ENCODE peak calls at places on chromosome 20, in five cellular contexts. One of them, this sample, is unnamed.

GRCh38 chr20:11260611-11261010 is 586.8 kb upstream of the JAG1 start:
- DNase-seq in right cardiac atrium: no peak
- DNase-seq in NCI-H748 treated with DMSO at 0.1 percent for 48 hours: no peak
- DNase-seq in CD8-positive, alpha-beta T cell: no peak
- DNase-seq in tibial artery: no peak
- DNase-seq in this sample: no peak

GRCh38 chr20:15618912-15619311 is 954.3 kb downstream of the KIF16B start:
- DNase-seq in right cardiac atrium: no peak
- DNase-seq in NCI-H748 treated with DMSO at 0.1 percent for 48 hours: no peak
- DNase-seq in CD8-positive, alpha-beta T cell: no peak
- DNase-seq in tibial artery: no peak
- DNase-seq in this sample: no peak

GRCh38 chr20:60137657-60138245 is 179.5 kb downstream of the CDH26 start:
- DNase-seq in right cardiac atrium: no peak
- DNase-seq in NCI-H748 treated with DMSO at 0.1 percent for 48 hours: no peak
- DNase-seq in CD8-positive, alpha-beta T cell: peak
- DNase-seq in tibial artery: no peak
- DNase-seq in this sample: no peak

GRCh38 chr20:24063100-24063499 is 74.5 kb upstream of the GGTLC1 start:
- DNase-seq in right cardiac atrium: no peak
- DNase-seq in NCI-H748 treated with DMSO at 0.1 percent for 48 hours: no peak
- DNase-seq in CD8-positive, alpha-beta T cell: no peak
- DNase-seq in tibial artery: no peak
- DNase-seq in this sample: no peak

GRCh38 chr20:36463212-36464061 is 77.9 kb upstream of the MYL9 start:
- DNase-seq in right cardiac atrium: no peak
- DNase-seq in NCI-H748 treated with DMSO at 0.1 percent for 48 hours: no peak
- DNase-seq in CD8-positive, alpha-beta T cell: no peak
- DNase-seq in tibial artery: no peak
- DNase-seq in this sample: no peak

GRCh38 chr20:4476903-4477302 is 244.8 kb upstream of the PRND start:
- DNase-seq in right cardiac atrium: no peak
- DNase-seq in NCI-H748 treated with DMSO at 0.1 percent for 48 hours: no peak
- DNase-seq in CD8-positive, alpha-beta T cell: no peak
- DNase-seq in tibial artery: peak
- DNase-seq in this sample: no peak

GRCh38 chr20:20333866-20334265 is 34.0 kb upstream of the INSM1 start:
- DNase-seq in right cardiac atrium: no peak
- DNase-seq in NCI-H748 treated with DMSO at 0.1 percent for 48 hours: no peak
- DNase-seq in CD8-positive, alpha-beta T cell: no peak
- DNase-seq in tibial artery: no peak
- DNase-seq in this sample: no peak

GRCh38 chr20:57656252-57656820 is 36.1 kb upstream of the ZBP1 start:
- DNase-seq in right cardiac atrium: peak
- DNase-seq in NCI-H748 treated with DMSO at 0.1 percent for 48 hours: no peak
- DNase-seq in CD8-positive, alpha-beta T cell: no peak
- DNase-seq in tibial artery: peak
- DNase-seq in this sample: no peak

GRCh38 chr20:36591854-36592641 is 13.5 kb upstream of the RAB5IF start:
- DNase-seq in right cardiac atrium: no peak
- DNase-seq in NCI-H748 treated with DMSO at 0.1 percent for 48 hours: peak
- DNase-seq in CD8-positive, alpha-beta T cell: peak
- DNase-seq in tibial artery: no peak
- DNase-seq in this sample: no peak

GRCh38 chr20:10090588-10091166 is 55.9 kb downstream of the ANKEF1 start:
- DNase-seq in right cardiac atrium: peak
- DNase-seq in NCI-H748 treated with DMSO at 0.1 percent for 48 hours: peak
- DNase-seq in CD8-positive, alpha-beta T cell: peak
- DNase-seq in tibial artery: no peak
- DNase-seq in this sample: peak

GRCh38 chr20:37729909-37730308 is 36.1 kb downstream of the CTNNBL1 start:
- DNase-seq in right cardiac atrium: no peak
- DNase-seq in NCI-H748 treated with DMSO at 0.1 percent for 48 hours: no peak
- DNase-seq in CD8-positive, alpha-beta T cell: no peak
- DNase-seq in tibial artery: no peak
- DNase-seq in this sample: no peak

GRCh38 chr20:63017076-63017825 is 10.5 kb upstream of the BHLHE23 start:
- DNase-seq in right cardiac atrium: no peak
- DNase-seq in NCI-H748 treated with DMSO at 0.1 percent for 48 hours: no peak
- DNase-seq in CD8-positive, alpha-beta T cell: no peak
- DNase-seq in tibial artery: no peak
- DNase-seq in this sample: no peak

GRCh38 chr20:14956538-14956937 is 619.1 kb upstream of the FLRT3 start:
- DNase-seq in right cardiac atrium: no peak
- DNase-seq in NCI-H748 treated with DMSO at 0.1 percent for 48 hours: peak
- DNase-seq in CD8-positive, alpha-beta T cell: no peak
- DNase-seq in tibial artery: no peak
- DNase-seq in this sample: no peak

GRCh38 chr20:35306931-35307517 is 14.8 kb upstream of the FAM83C start:
- DNase-seq in right cardiac atrium: peak
- DNase-seq in NCI-H748 treated with DMSO at 0.1 percent for 48 hours: peak
- DNase-seq in CD8-positive, alpha-beta T cell: peak
- DNase-seq in tibial artery: peak
- DNase-seq in this sample: no peak

GRCh38 chr20:3402453-3402852 is 5.0 kb downstream of the DNAAF9 start:
- DNase-seq in right cardiac atrium: no peak
- DNase-seq in NCI-H748 treated with DMSO at 0.1 percent for 48 hours: no peak
- DNase-seq in CD8-positive, alpha-beta T cell: no peak
- DNase-seq in tibial artery: no peak
- DNase-seq in this sample: no peak

GRCh38 chr20:35135867-35136586 is 11.1 kb downstream of the EDEM2 start:
- DNase-seq in right cardiac atrium: peak
- DNase-seq in NCI-H748 treated with DMSO at 0.1 percent for 48 hours: no peak
- DNase-seq in CD8-positive, alpha-beta T cell: no peak
- DNase-seq in tibial artery: peak
- DNase-seq in this sample: no peak

GRCh38 chr20:11084508-11084907 is 410.7 kb upstream of the JAG1 start:
- DNase-seq in right cardiac atrium: no peak
- DNase-seq in NCI-H748 treated with DMSO at 0.1 percent for 48 hours: no peak
- DNase-seq in CD8-positive, alpha-beta T cell: no peak
- DNase-seq in tibial artery: no peak
- DNase-seq in this sample: no peak

This sample was measured in memory B cell.